ENCODE peak calls at places on chromosome 22, in six cellular contexts. One of them, this sample, is unnamed.

GRCh38 chr22:38741576-38741975 is 14.2 kb downstream of the SUN2 start:
- DNase-seq in spleen: no peak
- DNase-seq in AG04450: no peak
- DNase-seq in CD8-positive, alpha-beta T cell: no peak
- DNase-seq in right atrium auricular region: no peak
- DNase-seq in foreskin fibroblast: no peak
- DNase-seq in this sample: no peak

GRCh38 chr22:30604723-30605122 is 2.3 kb upstream of the TCN2 start:
- DNase-seq in spleen: no peak
- DNase-seq in AG04450: no peak
- DNase-seq in CD8-positive, alpha-beta T cell: no peak
- DNase-seq in right atrium auricular region: no peak
- DNase-seq in foreskin fibroblast: no peak
- DNase-seq in this sample: no peak

GRCh38 chr22:27615408-27615807 is 186.1 kb downstream of the MN1 start:
- DNase-seq in spleen: no peak
- DNase-seq in AG04450: no peak
- DNase-seq in CD8-positive, alpha-beta T cell: no peak
- DNase-seq in right atrium auricular region: no peak
- DNase-seq in foreskin fibroblast: no peak
- DNase-seq in this sample: no peak

GRCh38 chr22:49975543-49976389 is 15.2 kb downstream of the PIM3 start:
- DNase-seq in spleen: peak; percentile 82
- DNase-seq in AG04450: no peak
- DNase-seq in CD8-positive, alpha-beta T cell: no peak
- DNase-seq in right atrium auricular region: no peak
- DNase-seq in foreskin fibroblast: peak; percentile 32
- DNase-seq in this sample: no peak

GRCh38 chr22:17477401-17477833 is 85.9 kb upstream of the SLC25A18 start:
- DNase-seq in spleen: no peak
- DNase-seq in AG04450: no peak
- DNase-seq in CD8-positive, alpha-beta T cell: no peak
- DNase-seq in right atrium auricular region: peak; percentile 67
- DNase-seq in foreskin fibroblast: no peak
- DNase-seq in this sample: no peak

GRCh38 chr22:29435236-29435635 is 3.1 kb upstream of the RFPL1 start:
- DNase-seq in spleen: no peak
- DNase-seq in AG04450: no peak
- DNase-seq in CD8-positive, alpha-beta T cell: no peak
- DNase-seq in right atrium auricular region: no peak
- DNase-seq in foreskin fibroblast: no peak
- DNase-seq in this sample: no peak

GRCh38 chr22:49724893-49725489 is 102.7 kb downstream of the BRD1 start:
- DNase-seq in spleen: peak; percentile 88
- DNase-seq in AG04450: no peak
- DNase-seq in CD8-positive, alpha-beta T cell: peak; percentile 54
- DNase-seq in right atrium auricular region: peak; percentile 57
- DNase-seq in foreskin fibroblast: peak; percentile 20
- DNase-seq in this sample: peak; percentile 8

GRCh38 chr22:25800766-25801165 is 58.8 kb downstream of the MYO18B start:
- DNase-seq in spleen: no peak
- DNase-seq in AG04450: no peak
- DNase-seq in CD8-positive, alpha-beta T cell: no peak
- DNase-seq in right atrium auricular region: no peak
- DNase-seq in foreskin fibroblast: no peak
- DNase-seq in this sample: no peak

GRCh38 chr22:27212617-27213177 is 555.3 kb downstream of the MIAT start:
- DNase-seq in spleen: no peak
- DNase-seq in AG04450: peak; percentile 98
- DNase-seq in CD8-positive, alpha-beta T cell: no peak
- DNase-seq in right atrium auricular region: peak; percentile 92
- DNase-seq in foreskin fibroblast: peak; percentile 81
- DNase-seq in this sample: no peak

GRCh38 chr22:39808087-39808486 is 85.5 kb downstream of the ENTHD1 start:
- DNase-seq in spleen: no peak
- DNase-seq in AG04450: no peak
- DNase-seq in CD8-positive, alpha-beta T cell: peak; percentile 8
- DNase-seq in right atrium auricular region: no peak
- DNase-seq in foreskin fibroblast: peak; percentile 2
- DNase-seq in this sample: no peak

GRCh38 chr22:37601540-37602442 is 6.8 kb upstream of the GGA1 start:
- DNase-seq in spleen: no peak
- DNase-seq in AG04450: no peak
- DNase-seq in CD8-positive, alpha-beta T cell: no peak
- DNase-seq in right atrium auricular region: no peak
- DNase-seq in foreskin fibroblast: peak; percentile 65
- DNase-seq in this sample: no peak

GRCh38 chr22:44583854-44584253 is 85.8 kb upstream of the RTL6 start:
- DNase-seq in spleen: peak; percentile 52
- DNase-seq in AG04450: no peak
- DNase-seq in CD8-positive, alpha-beta T cell: no peak
- DNase-seq in right atrium auricular region: no peak
- DNase-seq in foreskin fibroblast: no peak
- DNase-seq in this sample: no peak
- TF ChIP-seq CTCF in spleen: no peak
- TF ChIP-seq CTCF in AG04450: no peak
- TF ChIP-seq CTCF in CD8-positive, alpha-beta T cell: no peak
- TF ChIP-seq CTCF in right atrium auricular region: no peak
- TF ChIP-seq CTCF in foreskin fibroblast: no peak
- TF ChIP-seq CTCF in this sample: no peak

GRCh38 chr22:46674367-46674781 is 54.2 kb downstream of the GRAMD4 start:
- DNase-seq in spleen: peak; percentile 94
- DNase-seq in AG04450: no peak
- DNase-seq in CD8-positive, alpha-beta T cell: peak; percentile 71
- DNase-seq in right atrium auricular region: no peak
- DNase-seq in foreskin fibroblast: no peak
- DNase-seq in this sample: no peak

GRCh38 chr22:46675938-46676337 is 55.8 kb downstream of the GRAMD4 start:
- DNase-seq in spleen: no peak
- DNase-seq in AG04450: no peak
- DNase-seq in CD8-positive, alpha-beta T cell: no peak
- DNase-seq in right atrium auricular region: no peak
- DNase-seq in foreskin fibroblast: no peak
- DNase-seq in this sample: no peak

GRCh38 chr22:46674906-46675305 is 54.7 kb downstream of the GRAMD4 start:
- DNase-seq in spleen: no peak
- DNase-seq in AG04450: no peak
- DNase-seq in CD8-positive, alpha-beta T cell: no peak
- DNase-seq in right atrium auricular region: no peak
- DNase-seq in foreskin fibroblast: no peak
- DNase-seq in this sample: no peak

GRCh38 chr22:46676479-46676878 is 56.3 kb downstream of the GRAMD4 start:
- DNase-seq in spleen: no peak
- DNase-seq in AG04450: no peak
- DNase-seq in CD8-positive, alpha-beta T cell: no peak
- DNase-seq in right atrium auricular region: no peak
- DNase-seq in foreskin fibroblast: no peak
- DNase-seq in this sample: no peak

GRCh38 chr22:46675479-46675878 is 55.3 kb downstream of the GRAMD4 start:
- DNase-seq in spleen: no peak
- DNase-seq in AG04450: no peak
- DNase-seq in CD8-positive, alpha-beta T cell: no peak
- DNase-seq in right atrium auricular region: no peak
- DNase-seq in foreskin fibroblast: no peak
- DNase-seq in this sample: no peak
- H3K4me3 ChIP-seq in spleen: no peak overlapping the region
- H3K4me3 ChIP-seq in AG04450: no peak overlapping the region
- H3K4me3 ChIP-seq in CD8-positive, alpha-beta T cell: no peak overlapping the region
- H3K4me3 ChIP-seq in right atrium auricular region: no peak overlapping the region
- H3K4me3 ChIP-seq in foreskin fibroblast: no peak overlapping the region
- H3K4me3 ChIP-seq in this sample: no peak overlapping the region

GRCh38 chr22:48082284-48082683 is 1319.8 kb downstream of the TBC1D22A start:
- DNase-seq in spleen: peak; percentile 54
- DNase-seq in AG04450: no peak
- DNase-seq in CD8-positive, alpha-beta T cell: no peak
- DNase-seq in right atrium auricular region: no peak
- DNase-seq in foreskin fibroblast: no peak
- DNase-seq in this sample: no peak

GRCh38 chr22:48083502-48083901 is 1321.1 kb downstream of the TBC1D22A start:
- DNase-seq in spleen: peak; percentile 54
- DNase-seq in AG04450: no peak
- DNase-seq in CD8-positive, alpha-beta T cell: no peak
- DNase-seq in right atrium auricular region: no peak
- DNase-seq in foreskin fibroblast: no peak
- DNase-seq in this sample: no peak

GRCh38 chr22:48084749-48085090 is 1322.3 kb downstream of the TBC1D22A start:
- DNase-seq in spleen: no peak
- DNase-seq in AG04450: no peak
- DNase-seq in CD8-positive, alpha-beta T cell: no peak
- DNase-seq in right atrium auricular region: no peak
- DNase-seq in foreskin fibroblast: no peak
- DNase-seq in this sample: no peak

GRCh38 chr22:48086246-48086645 is 1323.8 kb downstream of the TBC1D22A start:
- DNase-seq in spleen: no peak
- DNase-seq in AG04450: no peak
- DNase-seq in CD8-positive, alpha-beta T cell: no peak
- DNase-seq in right atrium auricular region: no peak
- DNase-seq in foreskin fibroblast: no peak
- DNase-seq in this sample: no peak

GRCh38 chr22:48084041-48084748 is 1321.7 kb downstream of the TBC1D22A start:
- DNase-seq in spleen: peak; percentile 69
- DNase-seq in AG04450: no peak
- DNase-seq in CD8-positive, alpha-beta T cell: no peak
- DNase-seq in right atrium auricular region: no peak
- DNase-seq in foreskin fibroblast: no peak
- DNase-seq in this sample: peak; percentile 53
- TF ChIP-seq CTCF in spleen: no peak
- TF ChIP-seq CTCF in AG04450: no peak
- TF ChIP-seq CTCF in CD8-positive, alpha-beta T cell: no peak
- TF ChIP-seq CTCF in right atrium auricular region: no peak
- TF ChIP-seq CTCF in foreskin fibroblast: no peak
- TF ChIP-seq CTCF in this sample: no peak

GRCh38 chr22:45212992-45213751 is 27.5 kb downstream of the KIAA0930 start:
- DNase-seq in spleen: peak; percentile 76
- DNase-seq in AG04450: no peak
- DNase-seq in CD8-positive, alpha-beta T cell: no peak
- DNase-seq in right atrium auricular region: peak; percentile 85
- DNase-seq in foreskin fibroblast: no peak
- DNase-seq in this sample: no peak
- H3K4me3 ChIP-seq in spleen: peak overlapping the region; percentile 39
- H3K4me3 ChIP-seq in AG04450: peak overlapping the region; percentile 54
- H3K4me3 ChIP-seq in CD8-positive, alpha-beta T cell: no peak overlapping the region
- H3K4me3 ChIP-seq in right atrium auricular region: peak overlapping the region; percentile 18
- H3K4me3 ChIP-seq in foreskin fibroblast: peak overlapping the region; percentile 52
- H3K4me3 ChIP-seq in this sample: no peak overlapping the region

This sample was measured in GM12864.